ENCODE peak calls at places on chromosomes 5 and 9, in six cellular contexts. One of them, this sample, is unnamed.

GRCh38 chr9:129823934-129824601 is at the start of gene TOR1A:
- DNase-seq in H9: peak
- DNase-seq in IMR-90: peak
- DNase-seq in H1: peak
- DNase-seq in mesenchymal stem cell: peak
- DNase-seq in trophoblast cell: peak
- DNase-seq in this sample: peak

GRCh38 chr5:14266686-14267085 is 123.5 kb downstream of the TRIO start:
- DNase-seq in H9: no peak
- DNase-seq in IMR-90: no peak
- DNase-seq in H1: no peak
- DNase-seq in mesenchymal stem cell: no peak
- DNase-seq in trophoblast cell: peak
- DNase-seq in this sample: no peak

GRCh38 chr9:86333651-86334050 is 20.6 kb downstream of the TUT7 start:
- DNase-seq in H9: no peak
- DNase-seq in IMR-90: no peak
- DNase-seq in H1: no peak
- DNase-seq in mesenchymal stem cell: no peak
- DNase-seq in trophoblast cell: no peak
- DNase-seq in this sample: no peak

GRCh38 chr9:37706290-37706689 is 47.3 kb upstream of the TRMT10B start:
- DNase-seq in H9: no peak
- DNase-seq in IMR-90: no peak
- DNase-seq in H1: no peak
- DNase-seq in mesenchymal stem cell: peak
- DNase-seq in trophoblast cell: no peak
- DNase-seq in this sample: no peak

GRCh38 chr5:142143878-142144277 is 35.3 kb downstream of the NDFIP1 start:
- DNase-seq in H9: no peak
- DNase-seq in IMR-90: peak
- DNase-seq in H1: no peak
- DNase-seq in mesenchymal stem cell: peak
- DNase-seq in trophoblast cell: peak
- DNase-seq in this sample: no peak

GRCh38 chr9:107833295-107833694 is 343.7 kb upstream of the KLF4 start:
- DNase-seq in H9: no peak
- DNase-seq in IMR-90: peak
- DNase-seq in H1: no peak
- DNase-seq in mesenchymal stem cell: peak
- DNase-seq in trophoblast cell: no peak
- DNase-seq in this sample: no peak

GRCh38 chr9:136439550-136440408 is at the start of gene INPP5E:
- DNase-seq in H9: peak
- DNase-seq in IMR-90: peak
- DNase-seq in H1: peak
- DNase-seq in mesenchymal stem cell: peak
- DNase-seq in trophoblast cell: peak
- DNase-seq in this sample: peak

GRCh38 chr5:141636413-141637265 is at the start of the genes HDAC3 and RELL2:
- DNase-seq in H9: peak
- DNase-seq in IMR-90: peak
- DNase-seq in H1: peak
- DNase-seq in mesenchymal stem cell: peak
- DNase-seq in trophoblast cell: peak
- DNase-seq in this sample: peak

DNA sequence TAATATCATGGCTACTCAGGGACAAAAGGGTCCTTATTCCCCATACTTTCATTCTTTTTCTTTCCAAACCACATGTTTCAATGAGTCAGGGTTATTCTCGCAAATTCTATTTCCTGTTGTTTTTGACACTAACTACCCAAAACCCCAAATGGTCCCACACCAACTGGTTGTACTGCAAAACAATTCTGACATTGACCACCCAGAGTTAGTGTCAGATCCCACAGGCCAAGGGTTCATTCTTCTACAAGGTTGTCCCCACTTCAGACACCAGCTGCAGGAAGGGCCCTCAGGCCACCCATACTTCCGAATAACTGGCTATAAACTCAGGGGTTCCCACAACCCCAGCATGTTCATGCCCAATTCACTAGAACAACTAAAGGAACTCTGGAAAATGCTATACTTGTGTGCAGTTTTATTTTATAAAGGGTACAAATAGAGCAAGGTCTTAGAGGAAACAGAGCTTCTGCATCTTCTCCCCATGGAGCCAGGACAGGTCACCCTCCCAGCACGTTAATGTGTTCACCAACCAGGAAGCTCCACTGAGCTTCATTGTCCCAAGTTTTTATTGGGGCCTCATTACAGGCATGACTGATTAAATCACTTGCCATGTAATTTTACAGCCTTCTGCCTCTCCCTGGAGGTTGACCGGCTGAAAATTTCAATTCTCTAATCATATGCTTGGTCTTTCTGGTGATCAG is 334.8 kb downstream of the DRD1 start:
- DNase-seq in H9: no peak
- DNase-seq in IMR-90: no peak
- DNase-seq in H1: no peak
- DNase-seq in mesenchymal stem cell: no peak
- DNase-seq in trophoblast cell: no peak
- DNase-seq in this sample: no peak
- H4K91ac ChIP-seq in H9: no peak
- H4K91ac ChIP-seq in IMR-90: no peak
- H4K91ac ChIP-seq in H1: no peak
- H4K91ac ChIP-seq in mesenchymal stem cell: no peak
- H4K91ac ChIP-seq in trophoblast cell: no peak
- H4K91ac ChIP-seq in this sample: no peak

DNA sequence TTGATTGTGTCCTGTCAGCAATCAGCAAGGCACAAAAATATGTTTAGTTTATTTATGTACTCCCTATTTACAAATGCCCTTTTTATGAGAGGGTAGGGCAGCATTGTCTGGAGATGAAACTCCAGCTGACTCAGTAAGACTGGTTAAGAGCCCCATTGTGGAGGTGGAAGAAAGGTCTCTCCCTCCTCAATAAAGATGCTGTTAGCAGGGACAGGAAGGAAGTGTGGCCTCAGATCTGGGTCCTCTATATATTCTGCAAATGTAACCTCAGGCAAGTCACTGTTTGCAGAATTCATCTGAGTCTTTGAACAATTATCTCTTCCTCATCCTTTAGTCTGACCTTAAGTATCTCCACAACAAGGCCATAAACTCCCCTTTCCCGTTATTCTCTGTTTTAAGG is 48.3 kb upstream of the TRAF1 start:
- DNase-seq in H9: no peak
- DNase-seq in IMR-90: no peak
- DNase-seq in H1: no peak
- DNase-seq in mesenchymal stem cell: no peak
- DNase-seq in trophoblast cell: no peak
- DNase-seq in this sample: no peak
- H4K91ac ChIP-seq in H9: no peak
- H4K91ac ChIP-seq in IMR-90: no peak
- H4K91ac ChIP-seq in H1: no peak
- H4K91ac ChIP-seq in mesenchymal stem cell: no peak
- H4K91ac ChIP-seq in trophoblast cell: no peak
- H4K91ac ChIP-seq in this sample: no peak

GRCh38 chr9:88013051-88013450 is 38.7 kb upstream of the CDK20 start:
- DNase-seq in H9: no peak
- DNase-seq in IMR-90: no peak
- DNase-seq in H1: no peak
- DNase-seq in mesenchymal stem cell: no peak
- DNase-seq in trophoblast cell: no peak
- DNase-seq in this sample: no peak
- H4K91ac ChIP-seq in H9: no peak
- H4K91ac ChIP-seq in IMR-90: no peak
- H4K91ac ChIP-seq in H1: no peak
- H4K91ac ChIP-seq in mesenchymal stem cell: no peak
- H4K91ac ChIP-seq in trophoblast cell: no peak
- H4K91ac ChIP-seq in this sample: no peak

GRCh38 chr5:31397926-31398557 is 133.9 kb downstream of the DROSHA start:
- DNase-seq in H9: no peak
- DNase-seq in IMR-90: no peak
- DNase-seq in H1: no peak
- DNase-seq in mesenchymal stem cell: no peak
- DNase-seq in trophoblast cell: no peak
- DNase-seq in this sample: no peak

GRCh38 chr5:31392061-31392460 is 139.8 kb downstream of the DROSHA start:
- DNase-seq in H9: no peak
- DNase-seq in IMR-90: no peak
- DNase-seq in H1: no peak
- DNase-seq in mesenchymal stem cell: no peak
- DNase-seq in trophoblast cell: no peak
- DNase-seq in this sample: no peak

GRCh38 chr5:31401691-31402090 is 130.2 kb downstream of the DROSHA start:
- DNase-seq in H9: no peak
- DNase-seq in IMR-90: no peak
- DNase-seq in H1: no peak
- DNase-seq in mesenchymal stem cell: no peak
- DNase-seq in trophoblast cell: peak
- DNase-seq in this sample: no peak

GRCh38 chr5:31393126-31393525 is 138.8 kb downstream of the DROSHA start:
- DNase-seq in H9: no peak
- DNase-seq in IMR-90: no peak
- DNase-seq in H1: no peak
- DNase-seq in mesenchymal stem cell: no peak
- DNase-seq in trophoblast cell: peak
- DNase-seq in this sample: no peak

GRCh38 chr5:31396611-31397295 is 135.1 kb downstream of the DROSHA start:
- DNase-seq in H9: no peak
- DNase-seq in IMR-90: no peak
- DNase-seq in H1: no peak
- DNase-seq in mesenchymal stem cell: no peak
- DNase-seq in trophoblast cell: peak
- DNase-seq in this sample: no peak
- H4K91ac ChIP-seq in H9: no peak
- H4K91ac ChIP-seq in IMR-90: no peak
- H4K91ac ChIP-seq in H1: no peak
- H4K91ac ChIP-seq in mesenchymal stem cell: no peak
- H4K91ac ChIP-seq in trophoblast cell: no peak
- H4K91ac ChIP-seq in this sample: no peak